ENCODE peak calls at places on chromosomes 2 and 18, in five cellular contexts. One of them, this sample, is unnamed.

GRCh38 chr18:77701977-77702376 is 452.3 kb downstream of the GALR1 start:
- DNase-seq in NCI-H1048: no peak
- DNase-seq in ELF-1: no peak
- DNase-seq in HT1080: no peak
- DNase-seq in AML-193: no peak
- DNase-seq in this sample: no peak

GRCh38 chr2:146931109-146931508 is 913.7 kb upstream of the ACVR2A start:
- DNase-seq in NCI-H1048: no peak
- DNase-seq in ELF-1: no peak
- DNase-seq in HT1080: no peak
- DNase-seq in AML-193: no peak
- DNase-seq in this sample: no peak

GRCh38 chr2:54574860-54575247 is 118.7 kb downstream of the SPTBN1 start:
- DNase-seq in NCI-H1048: no peak
- DNase-seq in ELF-1: no peak
- DNase-seq in HT1080: no peak
- DNase-seq in AML-193: no peak
- DNase-seq in this sample: no peak

GRCh38 chr2:108641766-108642165 is 77.5 kb upstream of the RANBP2 start:
- DNase-seq in NCI-H1048: no peak
- DNase-seq in ELF-1: no peak
- DNase-seq in HT1080: no peak
- DNase-seq in AML-193: no peak
- DNase-seq in this sample: no peak

GRCh38 chr2:15939854-15940660 is at the start of gene MYCN:
- DNase-seq in NCI-H1048: peak; percentile 70
- DNase-seq in ELF-1: peak; percentile 98
- DNase-seq in HT1080: no peak
- DNase-seq in AML-193: peak; percentile 22
- DNase-seq in this sample: peak; percentile 66

GRCh38 chr2:178268435-178268834 is 74.1 kb downstream of the OSBPL6 start:
- DNase-seq in NCI-H1048: no peak
- DNase-seq in ELF-1: no peak
- DNase-seq in HT1080: no peak
- DNase-seq in AML-193: no peak
- DNase-seq in this sample: no peak

GRCh38 chr2:191688934-191689695 is 11.2 kb downstream of the NABP1 start:
- DNase-seq in NCI-H1048: peak; percentile 43
- DNase-seq in ELF-1: no peak
- DNase-seq in HT1080: peak; percentile 72
- DNase-seq in AML-193: no peak
- DNase-seq in this sample: no peak

GRCh38 chr2:168212866-168213265 is 34.5 kb downstream of the STK39 start:
- DNase-seq in NCI-H1048: no peak
- DNase-seq in ELF-1: no peak
- DNase-seq in HT1080: no peak
- DNase-seq in AML-193: no peak
- DNase-seq in this sample: no peak

GRCh38 chr2:62222674-62223073 is 26.8 kb downstream of the B3GNT2 start:
- DNase-seq in NCI-H1048: no peak
- DNase-seq in ELF-1: no peak
- DNase-seq in HT1080: no peak
- DNase-seq in AML-193: no peak
- DNase-seq in this sample: no peak

GRCh38 chr2:143949121-143949848 is 570.6 kb downstream of the ZEB2 start:
- DNase-seq in NCI-H1048: no peak
- DNase-seq in ELF-1: no peak
- DNase-seq in HT1080: no peak
- DNase-seq in AML-193: no peak
- DNase-seq in this sample: no peak

GRCh38 chr2:28080911-28081310 is 190.4 kb downstream of the BABAM2 start:
- DNase-seq in NCI-H1048: no peak
- DNase-seq in ELF-1: no peak
- DNase-seq in HT1080: peak; percentile 15
- DNase-seq in AML-193: no peak
- DNase-seq in this sample: no peak

GRCh38 chr2:169391236-169391635 is 28.9 kb upstream of the LRP2 start:
- DNase-seq in NCI-H1048: no peak
- DNase-seq in ELF-1: no peak
- DNase-seq in HT1080: no peak
- DNase-seq in AML-193: no peak
- DNase-seq in this sample: no peak

GRCh38 chr18:26521617-26522016 is 26.7 kb downstream of the KCTD1 start:
- DNase-seq in NCI-H1048: no peak
- DNase-seq in ELF-1: no peak
- DNase-seq in HT1080: no peak
- DNase-seq in AML-193: no peak
- DNase-seq in this sample: no peak

GRCh38 chr2:111032721-111033532 is 87.8 kb upstream of the BCL2L11 start:
- DNase-seq in NCI-H1048: no peak
- DNase-seq in ELF-1: peak; percentile 16
- DNase-seq in HT1080: peak; percentile 58
- DNase-seq in AML-193: no peak
- DNase-seq in this sample: no peak

GRCh38 chr2:6011871-6012380 is 319.7 kb downstream of the SOX11 start:
- DNase-seq in NCI-H1048: no peak
- DNase-seq in ELF-1: peak; percentile 30
- DNase-seq in HT1080: no peak
- DNase-seq in AML-193: no peak
- DNase-seq in this sample: no peak

GRCh38 chr2:174158003-174158402 is 90.3 kb downstream of the OLA1 start:
- DNase-seq in NCI-H1048: no peak
- DNase-seq in ELF-1: peak; percentile 58
- DNase-seq in HT1080: peak; percentile 28
- DNase-seq in AML-193: peak; percentile 33
- DNase-seq in this sample: no peak

GRCh38 chr2:233700028-233700635 is 7.4 kb downstream of the UGT1A6 start:
- DNase-seq in NCI-H1048: no peak
- DNase-seq in ELF-1: peak; percentile 31
- DNase-seq in HT1080: no peak
- DNase-seq in AML-193: no peak
- DNase-seq in this sample: no peak

GRCh38 chr2:235556086-235556485 is 62.2 kb downstream of the AGAP1 start:
- DNase-seq in NCI-H1048: no peak
- DNase-seq in ELF-1: no peak
- DNase-seq in HT1080: no peak
- DNase-seq in AML-193: no peak
- DNase-seq in this sample: no peak

GRCh38 chr2:239181074-239181581 is 219.7 kb downstream of the HDAC4 start:
- DNase-seq in NCI-H1048: no peak
- DNase-seq in ELF-1: no peak
- DNase-seq in HT1080: no peak
- DNase-seq in AML-193: no peak
- DNase-seq in this sample: no peak

GRCh38 chr2:238104521-238105311 is 4.6 kb downstream of the ESPNL start:
- DNase-seq in NCI-H1048: no peak
- DNase-seq in ELF-1: no peak
- DNase-seq in HT1080: no peak
- DNase-seq in AML-193: no peak
- DNase-seq in this sample: no peak

GRCh38 chr18:10565835-10566234 is 40.0 kb downstream of the NAPG start:
- DNase-seq in NCI-H1048: no peak
- DNase-seq in ELF-1: no peak
- DNase-seq in HT1080: no peak
- DNase-seq in AML-193: no peak
- DNase-seq in this sample: no peak

GRCh38 chr18:2522112-2522511 is 49.2 kb downstream of the METTL4 start:
- DNase-seq in NCI-H1048: no peak
- DNase-seq in ELF-1: no peak
- DNase-seq in HT1080: no peak
- DNase-seq in AML-193: no peak
- DNase-seq in this sample: no peak

GRCh38 chr2:133414486-133415209 is 153.6 kb downstream of the NCKAP5 start:
- DNase-seq in NCI-H1048: no peak
- DNase-seq in ELF-1: no peak
- DNase-seq in HT1080: no peak
- DNase-seq in AML-193: no peak
- DNase-seq in this sample: no peak

GRCh38 chr2:98483257-98483861 is 38.7 kb downstream of the INPP4A start:
- DNase-seq in NCI-H1048: no peak
- DNase-seq in ELF-1: no peak
- DNase-seq in HT1080: no peak
- DNase-seq in AML-193: no peak
- DNase-seq in this sample: no peak

GRCh38 chr2:159617651-159618050 is 1.3 kb upstream of the BAZ2B start:
- DNase-seq in NCI-H1048: no peak
- DNase-seq in ELF-1: no peak
- DNase-seq in HT1080: no peak
- DNase-seq in AML-193: no peak
- DNase-seq in this sample: no peak